ENCODE peak calls at places on chromosome 18, in seven cellular contexts. P is neuronal stem cell, Z is H9, X is mesendoderm, Y is trophoblast cell, J is mesenchymal stem cell, B is H1. N is an unnamed sample.

GRCh38 chr18:45254683-45255082 is 360.6 kb upstream of the SLC14A2 start:
- DNase-seq in P (no peak), Z (no peak), X (no peak), Y (no peak), J (no peak), B (no peak), N (no peak)

GRCh38 chr18:49464718-49465598 is 4.5 kb upstream of the DYM start:
- DNase-seq in P (peak), Z (peak), X (peak), Y (peak), J (peak), B (peak), N (peak)

GRCh38 chr18:3919396-3920061 is 469.6 kb downstream of the TGIF1 start:
- DNase-seq in P (no peak), Z (no peak), X (peak), Y (no peak), J (no peak), B (no peak), N (no peak)

GRCh38 chr18:72460210-72460680 is 83.9 kb downstream of the CBLN2 start:
- DNase-seq in P (no peak), Z (no peak), X (no peak), Y (no peak), J (no peak), B (no peak), N (peak)

GRCh38 chr18:76518543-76519155 is 23.6 kb upstream of the ZNF516 start:
- DNase-seq in P (no peak), Z (peak), X (peak), Y (no peak), J (peak), B (no peak), N (peak)

GRCh38 chr18:32469190-32469611 is 1.5 kb downstream of the GAREM1 start:
- DNase-seq in P (peak), Z (no peak), X (peak), Y (peak), J (peak), B (no peak), N (peak)

GRCh38 chr18:9629709-9630108 is 15.3 kb upstream of the PPP4R1 start:
- DNase-seq in P (no peak), Z (no peak), X (no peak), Y (peak), J (no peak), B (no peak), N (peak)

GRCh38 chr18:74310411-74310810 is 5.2 kb upstream of the C18orf63 start:
- DNase-seq in P (no peak), Z (peak), X (peak), Y (peak), J (peak), B (no peak), N (peak)

GRCh38 chr18:63881851-63882250 is 5.7 kb upstream of the SERPINB2 start:
- DNase-seq in P (no peak), Z (no peak), X (no peak), Y (peak), J (peak), B (no peak), N (peak)

GRCh38 chr18:63949068-63949737 is at the start of gene HMSD:
- DNase-seq in P (peak), Z (peak), X (peak), Y (peak), J (peak), B (peak), N (no peak)

GRCh38 chr18:10036479-10036878 is 122.7 kb downstream of the VAPA start:
- DNase-seq in P (no peak), Z (no peak), X (no peak), Y (peak), J (peak), B (no peak), N (no peak)

GRCh38 chr18:70499218-70499691 is 210.4 kb downstream of the SOCS6 start:
- DNase-seq in P (no peak), Z (peak), X (peak), Y (peak), J (no peak), B (no peak), N (no peak)

GRCh38 chr18:49613141-49613641 is 51.3 kb downstream of the LIPG start:
- DNase-seq in P (peak), Z (peak), X (peak), Y (no peak), J (no peak), B (peak), N (no peak)

GRCh38 chr18:55398858-55399257 is 189.1 kb downstream of the TCF4 start:
- DNase-seq in P (no peak), Z (no peak), X (no peak), Y (no peak), J (no peak), B (no peak), N (no peak)
- H3K23ac ChIP-seq in P (no peak), Z (no peak), X (no peak), Y (no peak), J (no peak), B (no peak), N (peak)

GRCh38 chr18:78494686-78495085 is 484.9 kb upstream of the SALL3 start:
- DNase-seq in P (no peak), Z (no peak), X (no peak), Y (no peak), J (no peak), B (no peak), N (no peak)

GRCh38 chr18:78492813-78493371 is 486.7 kb upstream of the SALL3 start:
- DNase-seq in P (no peak), Z (no peak), X (no peak), Y (no peak), J (no peak), B (no peak), N (no peak)

GRCh38 chr18:78496095-78496494 is 483.5 kb upstream of the SALL3 start:
- DNase-seq in P (no peak), Z (no peak), X (no peak), Y (no peak), J (no peak), B (no peak), N (no peak)

GRCh38 chr18:78495550-78495949 is 484.1 kb upstream of the SALL3 start:
- DNase-seq in P (no peak), Z (no peak), X (no peak), Y (no peak), J (no peak), B (no peak), N (no peak)

DNA sequence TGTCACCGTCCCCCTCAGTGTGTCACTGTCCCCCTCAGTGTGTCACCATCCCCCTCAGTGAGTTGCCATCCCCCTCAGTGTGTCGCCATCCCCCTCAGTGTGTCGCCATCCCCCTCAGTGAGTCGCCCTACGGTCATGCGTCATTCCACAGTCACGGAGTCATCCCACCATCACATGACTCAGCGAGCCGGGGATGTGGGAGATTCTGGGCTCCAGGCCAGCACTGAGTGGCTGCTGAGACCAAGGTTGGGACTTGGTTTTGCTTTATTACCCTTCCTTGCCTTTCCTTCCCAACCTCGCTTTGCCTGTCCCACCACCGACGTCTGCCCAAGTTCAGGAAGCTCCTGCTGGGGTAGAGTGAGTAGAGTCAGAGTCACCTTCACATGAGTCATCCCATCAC is 485.4 kb upstream of the SALL3 start:
- DNase-seq in P (no peak), Z (no peak), X (peak), Y (no peak), J (no peak), B (no peak), N (no peak)
- H3K23ac ChIP-seq in P (peak), Z (no peak), X (no peak), Y (no peak), J (no peak), B (no peak), N (no peak)

GRCh38 chr18:55237665-55238064 is 278.4 kb upstream of the CCDC68 start:
- DNase-seq in P (no peak), Z (no peak), X (no peak), Y (no peak), J (no peak), B (no peak), N (no peak)

GRCh38 chr18:55241016-55241415 is 281.8 kb upstream of the CCDC68 start:
- DNase-seq in P (no peak), Z (no peak), X (no peak), Y (no peak), J (no peak), B (no peak), N (no peak)

GRCh38 chr18:55243255-55243654 is 284.0 kb upstream of the CCDC68 start:
- DNase-seq in P (no peak), Z (no peak), X (no peak), Y (no peak), J (no peak), B (no peak), N (no peak)

GRCh38 chr18:55236150-55236931 is 277.1 kb upstream of the CCDC68 start:
- DNase-seq in P (no peak), Z (no peak), X (no peak), Y (no peak), J (peak), B (no peak), N (peak)

GRCh38 chr18:55239764-55240163 is 280.5 kb upstream of the CCDC68 start:
- DNase-seq in P (no peak), Z (no peak), X (no peak), Y (no peak), J (no peak), B (no peak), N (no peak)
- H3K23ac ChIP-seq in P (no peak), Z (no peak), X (no peak), Y (no peak), J (no peak), B (no peak), N (no peak)

GRCh38 chr18:22682720-22683119 is 250.4 kb upstream of the RBBP8 start:
- DNase-seq in P (no peak), Z (no peak), X (no peak), Y (no peak), J (no peak), B (no peak), N (no peak)
- H3K23ac ChIP-seq in P (no peak), Z (no peak), X (no peak), Y (no peak), J (no peak), B (no peak), N (no peak)

GRCh38 chr18:58884694-58885093 is 20.0 kb downstream of the ZNF532 start:
- DNase-seq in P (no peak), Z (no peak), X (no peak), Y (no peak), J (no peak), B (no peak), N (no peak)
- H3K23ac ChIP-seq in P (no peak), Z (no peak), X (no peak), Y (no peak), J (no peak), B (no peak), N (no peak)

GRCh38 chr18:44232500-44232899 is 448.2 kb upstream of the SETBP1 start:
- DNase-seq in P (no peak), Z (no peak), X (no peak), Y (no peak), J (no peak), B (no peak), N (no peak)

GRCh38 chr18:44238911-44239310 is 441.8 kb upstream of the SETBP1 start:
- DNase-seq in P (no peak), Z (no peak), X (no peak), Y (no peak), J (no peak), B (no peak), N (no peak)

GRCh38 chr18:44241041-44241440 is 439.6 kb upstream of the SETBP1 start:
- DNase-seq in P (no peak), Z (no peak), X (no peak), Y (no peak), J (no peak), B (no peak), N (no peak)

DNA sequence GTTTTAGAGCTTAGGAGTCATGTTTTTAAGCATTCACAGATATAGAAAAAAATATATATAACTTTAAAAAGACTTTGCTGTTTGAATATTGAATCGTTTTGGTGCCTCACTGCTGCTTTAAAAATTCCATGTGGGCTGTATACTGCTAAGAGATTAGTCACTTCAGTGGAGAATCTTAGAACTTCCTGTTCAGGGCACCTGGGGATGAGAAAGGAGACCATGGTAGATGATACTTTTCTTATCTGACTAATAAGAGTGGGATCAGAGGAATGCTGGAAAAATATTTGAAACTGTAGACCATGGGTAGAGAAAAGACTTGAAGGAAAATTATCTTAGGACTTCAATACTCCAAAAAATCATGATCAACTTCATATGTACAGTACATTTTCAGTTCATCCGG is 442.2 kb upstream of the SETBP1 start:
- DNase-seq in P (no peak), Z (no peak), X (no peak), Y (peak), J (no peak), B (no peak), N (no peak)
- H3K23ac ChIP-seq in P (no peak), Z (no peak), X (no peak), Y (no peak), J (no peak), B (no peak), N (no peak)

N was measured in IMR-90.